ENCODE peak calls at places on chromosome 14, in eight cellular contexts. P is left lung, J is fibroblast of lung, H is AG09309, Q is ovary, M is left ventricle myocardium inferior, R is HepG2, X is HL-60. K is an unnamed sample.

GRCh38 chr14:105144666-105145380 is 23.8 kb downstream of the JAG2 start:
- DNase-seq in X (no peak), R (no peak), J (no peak), Q (peak), M (peak), P (peak), H (no peak), K (no peak)

GRCh38 chr14:32330356-32331226 is 1.5 kb downstream of the AKAP6 start:
- DNase-seq in Q (no peak), J (no peak), M (no peak), R (no peak), X (no peak), P (no peak), H (no peak), K (no peak)

GRCh38 chr14:69980457-69981414 is 101.5 kb downstream of the SMOC1 start:
- DNase-seq in Q (no peak), R (no peak), X (no peak), J (no peak), H (no peak), P (no peak), M (no peak), K (no peak)

GRCh38 chr14:52175982-52176502 is 91.5 kb upstream of the PTGDR start:
- DNase-seq in P (no peak), R (no peak), M (no peak), H (no peak), J (no peak), Q (no peak), X (no peak), K (no peak)

GRCh38 chr14:58572092-58572853 is 65.5 kb upstream of the DACT1 start:
- DNase-seq in J (peak), H (no peak), P (no peak), Q (no peak), R (peak), X (no peak), M (no peak), K (peak)

GRCh38 chr14:40623641-40624040 is 983.0 kb upstream of the LRFN5 start:
- DNase-seq in J (no peak), P (no peak), X (no peak), H (no peak), Q (no peak), M (no peak), R (no peak), K (no peak)

GRCh38 chr14:64611358-64612020 is 61.7 kb downstream of the PPP1R36 start:
- DNase-seq in Q (no peak), X (no peak), M (no peak), P (no peak), R (no peak), J (peak), H (no peak), K (peak)

GRCh38 chr14:91244501-91244901 is at the start of gene GPR68:
- DNase-seq in J (peak), H (peak), P (peak), Q (peak), X (peak), R (no peak), M (peak), K (peak)

GRCh38 chr14:21097616-21098133 is 780 bp downstream of the ZNF219 start:
- DNase-seq in X (no peak), R (no peak), P (no peak), M (no peak), Q (peak), J (no peak), H (no peak), K (no peak)

GRCh38 chr14:61262082-61262481 is 19.1 kb downstream of the TMEM30B start:
- DNase-seq in J (peak), X (no peak), H (no peak), R (no peak), P (no peak), M (no peak), Q (no peak), K (peak)

GRCh38 chr14:105493921-105494605 is 3.0 kb downstream of the TEDC1 start:
- DNase-seq in J (no peak), X (no peak), M (peak), H (no peak), P (peak), R (no peak), Q (no peak), K (no peak)

GRCh38 chr14:34475163-34475562 is 13.1 kb upstream of the SPTSSA start:
- DNase-seq in M (no peak), H (no peak), X (no peak), P (no peak), Q (no peak), J (no peak), R (no peak), K (no peak)

GRCh38 chr14:31401369-31401932 is 18.9 kb downstream of the HEATR5A start:
- DNase-seq in P (no peak), J (no peak), X (no peak), M (no peak), H (no peak), Q (no peak), R (no peak), K (no peak)

GRCh38 chr14:25094171-25094907 is 44.4 kb upstream of the STXBP6 start:
- DNase-seq in J (no peak), X (no peak), R (no peak), H (no peak), P (no peak), M (no peak), Q (no peak), K (no peak)

GRCh38 chr14:89212386-89213235 is 204.4 kb downstream of the FOXN3 start:
- DNase-seq in J (no peak), X (no peak), P (no peak), Q (no peak), H (no peak), M (no peak), R (no peak), K (no peak)

DNA sequence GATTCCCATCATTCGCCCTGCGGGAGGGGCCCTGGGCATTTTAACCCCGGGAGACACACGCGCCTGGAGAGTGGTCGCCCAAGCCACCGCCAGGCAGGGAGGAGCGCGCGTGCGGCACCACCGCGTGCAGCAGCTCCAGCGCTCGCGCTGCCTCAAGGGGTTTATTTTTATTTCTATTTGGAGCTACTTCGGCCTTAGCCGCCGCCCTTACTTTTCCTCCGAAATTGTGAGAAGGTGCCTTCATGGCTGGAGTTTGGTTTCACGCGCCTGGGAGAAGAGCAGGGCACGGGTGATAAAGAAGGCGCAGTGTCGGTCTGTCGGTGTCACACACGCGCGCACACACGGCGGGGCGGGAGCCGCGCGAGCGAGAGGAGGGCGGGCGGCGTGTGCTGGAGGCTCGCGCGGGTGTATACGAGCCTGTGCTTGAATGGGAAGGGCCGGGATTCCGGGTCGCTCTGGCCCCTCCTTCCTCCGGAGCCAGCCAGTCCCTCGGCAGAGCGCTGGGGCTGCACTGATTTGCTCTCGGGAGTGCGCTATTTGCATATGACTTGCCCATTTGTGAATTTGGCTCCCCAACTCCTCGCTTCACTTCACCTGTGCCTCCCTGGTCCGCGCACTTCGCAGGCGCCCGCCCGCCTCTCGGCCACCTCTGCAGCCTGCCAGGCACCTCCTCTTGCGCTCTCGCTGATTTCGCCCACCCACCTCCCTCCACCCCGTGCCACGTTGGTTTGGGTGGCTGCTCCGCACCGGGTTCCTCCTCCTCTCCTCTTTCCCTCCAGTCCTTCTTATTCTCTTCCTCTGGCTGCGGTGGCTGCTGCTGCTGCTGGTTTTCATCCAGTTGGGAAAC is 932.3 kb downstream of the DIO2 start:
- DNase-seq in R (peak), P (peak), H (peak), M (peak), Q (peak), J (peak), X (no peak), K (peak)
- H3K4me3 ChIP-seq in R (peak), P (peak), H (peak), M (peak), Q (peak), J (peak), X (no peak), K (peak)

GRCh38 chr14:72758420-72758819 is 135.5 kb downstream of the DPF3 start:
- DNase-seq in H (no peak), R (no peak), X (no peak), M (no peak), P (no peak), J (no peak), Q (no peak), K (no peak)
- TF ChIP-seq CTCF in H (no peak), R (peak), X (no peak), M (no peak), P (no peak), J (no peak), Q (no peak), K (no peak)

DNA sequence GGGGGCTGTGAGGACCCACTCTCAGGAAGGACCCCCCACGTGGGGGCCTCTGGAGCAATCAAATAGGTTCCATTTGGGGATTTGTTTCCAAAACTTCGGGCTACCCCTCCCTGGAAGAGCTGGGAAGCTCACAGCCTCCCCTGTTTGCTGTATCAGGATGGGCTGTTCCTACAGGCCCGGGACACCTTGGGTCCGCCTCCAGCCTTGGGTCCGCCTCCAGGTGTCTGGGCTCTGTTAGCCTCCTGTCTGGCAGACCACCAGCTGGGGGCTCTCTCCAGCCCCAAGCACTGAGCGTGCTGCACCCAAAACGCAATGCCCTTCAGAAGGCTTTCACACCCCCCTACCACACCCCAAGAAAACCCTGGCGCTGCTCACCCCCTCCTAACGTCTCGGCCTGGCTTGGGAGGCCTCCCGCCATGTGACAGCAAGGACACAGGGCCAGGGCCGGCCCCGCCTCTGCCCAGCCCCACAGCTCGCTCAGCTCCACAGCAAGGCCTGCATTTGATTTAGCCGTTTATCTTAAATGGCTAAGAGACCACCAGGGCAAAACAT is 40.1 kb downstream of the BCL11B start:
- DNase-seq in H (no peak), X (no peak), P (no peak), M (no peak), R (no peak), J (no peak), Q (peak), K (no peak)
- H3K4me3 ChIP-seq in H (no peak), X (no peak), P (no peak), M (no peak), R (no peak), J (no peak), Q (no peak), K (no peak)

GRCh38 chr14:80862983-80863382 is 78.6 kb downstream of the CEP128 start:
- DNase-seq in M (no peak), H (no peak), Q (no peak), J (peak), R (no peak), P (no peak), X (no peak), K (no peak)
- TF ChIP-seq CTCF in M (no peak), H (no peak), Q (no peak), J (peak), R (no peak), P (no peak), X (no peak), K (peak)

DNA sequence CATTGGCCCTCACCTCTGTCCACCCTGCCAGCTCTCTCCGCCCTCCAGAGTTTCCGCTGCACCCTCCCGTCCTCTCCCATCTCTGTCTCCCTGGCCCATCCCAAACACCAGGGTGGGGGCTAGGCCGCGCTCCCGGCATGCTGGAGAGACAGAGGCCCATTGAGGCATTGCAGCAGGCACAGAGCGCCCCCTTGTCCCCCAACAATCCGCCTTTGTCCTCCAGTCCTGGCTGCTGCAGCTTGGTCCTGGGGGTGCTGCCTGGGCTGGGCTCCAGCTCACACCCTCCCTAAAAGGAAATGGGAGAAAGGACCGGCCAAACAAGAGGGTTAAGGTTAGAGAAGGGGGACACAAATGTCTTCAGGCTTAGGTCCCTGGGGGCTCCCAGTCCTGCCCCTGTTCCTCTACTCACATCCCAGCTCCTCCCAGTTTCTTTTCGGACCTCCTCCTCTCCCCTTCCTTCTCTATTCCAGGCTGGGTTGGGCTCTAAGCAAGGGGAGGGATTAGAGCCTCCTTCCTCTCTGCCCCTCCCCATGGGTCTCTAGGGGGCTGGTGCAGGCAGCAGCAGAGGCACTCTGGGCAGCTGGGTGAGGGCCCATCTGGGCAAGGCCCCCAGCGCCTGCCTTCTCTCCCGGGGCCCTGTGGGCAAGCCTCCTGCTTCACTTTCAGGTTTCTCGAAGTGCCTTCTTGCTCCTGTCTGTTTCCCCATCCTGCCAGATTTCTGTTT is at the start of gene CMTM5:
- DNase-seq in M (no peak), H (no peak), J (no peak), Q (no peak), R (no peak), P (no peak), X (no peak), K (no peak)
- H3K4me3 ChIP-seq in M (peak), H (no peak), J (no peak), Q (no peak), R (no peak), P (no peak), X (no peak), K (no peak)

DNA sequence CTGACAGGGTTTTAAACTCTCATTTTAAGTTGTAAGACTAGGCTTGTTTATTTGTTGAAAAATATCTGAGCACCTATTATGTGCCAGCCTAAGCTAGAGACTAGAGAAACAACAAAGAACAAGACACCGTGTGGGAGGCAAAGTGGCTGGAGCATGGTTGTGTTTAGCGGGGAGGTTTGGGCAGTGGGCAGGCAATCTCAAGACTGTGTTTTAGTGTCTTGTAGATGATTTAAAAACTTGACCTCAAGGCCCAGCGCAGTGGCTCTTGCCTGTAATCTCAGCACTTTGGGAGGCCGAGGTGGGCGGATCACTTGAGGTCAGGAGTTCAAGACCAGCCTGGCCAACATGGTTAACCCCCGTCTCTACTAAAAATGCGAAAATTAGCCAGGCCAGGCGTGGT is 7.8 kb downstream of the RPL36AL start:
- DNase-seq in P (no peak), X (no peak), M (no peak), R (no peak), J (no peak), Q (no peak), H (no peak), K (no peak)
- TF ChIP-seq CTCF in P (no peak), X (no peak), M (no peak), R (no peak), J (no peak), Q (no peak), H (no peak), K (no peak)

DNA sequence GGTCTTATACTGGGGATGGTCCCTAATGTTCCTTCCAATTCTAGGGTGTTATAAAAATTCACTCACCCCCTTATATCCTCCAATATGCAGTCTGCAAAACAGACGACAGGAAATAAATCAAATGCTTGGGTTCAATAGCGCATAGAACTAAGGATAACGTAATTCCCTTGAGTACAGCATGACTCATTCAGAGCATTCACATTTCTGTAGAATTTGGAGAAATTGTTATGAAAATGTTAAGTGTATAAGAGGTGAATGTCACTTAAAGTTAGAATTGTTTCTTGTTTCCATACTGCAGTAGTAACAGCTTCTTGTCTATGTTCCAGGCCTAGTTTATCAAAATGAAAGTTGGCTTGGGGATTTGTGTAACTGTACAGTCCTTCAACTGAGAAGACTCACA is 271.4 kb downstream of the RPS29 start:
- DNase-seq in X (no peak), P (no peak), M (no peak), H (no peak), R (no peak), J (peak), Q (no peak), K (no peak)
- H3K4me3 ChIP-seq in X (no peak), P (no peak), M (no peak), H (no peak), R (no peak), J (no peak), Q (no peak), K (no peak)

GRCh38 chr14:79093542-79093941 is 923.4 kb downstream of the NRXN3 start:
- DNase-seq in Q (no peak), H (no peak), M (no peak), J (no peak), X (no peak), P (no peak), R (no peak), K (no peak)

GRCh38 chr14:79090781-79091180 is 920.6 kb downstream of the NRXN3 start:
- DNase-seq in Q (no peak), J (no peak), R (no peak), M (no peak), H (no peak), X (no peak), P (no peak), K (no peak)

DNA sequence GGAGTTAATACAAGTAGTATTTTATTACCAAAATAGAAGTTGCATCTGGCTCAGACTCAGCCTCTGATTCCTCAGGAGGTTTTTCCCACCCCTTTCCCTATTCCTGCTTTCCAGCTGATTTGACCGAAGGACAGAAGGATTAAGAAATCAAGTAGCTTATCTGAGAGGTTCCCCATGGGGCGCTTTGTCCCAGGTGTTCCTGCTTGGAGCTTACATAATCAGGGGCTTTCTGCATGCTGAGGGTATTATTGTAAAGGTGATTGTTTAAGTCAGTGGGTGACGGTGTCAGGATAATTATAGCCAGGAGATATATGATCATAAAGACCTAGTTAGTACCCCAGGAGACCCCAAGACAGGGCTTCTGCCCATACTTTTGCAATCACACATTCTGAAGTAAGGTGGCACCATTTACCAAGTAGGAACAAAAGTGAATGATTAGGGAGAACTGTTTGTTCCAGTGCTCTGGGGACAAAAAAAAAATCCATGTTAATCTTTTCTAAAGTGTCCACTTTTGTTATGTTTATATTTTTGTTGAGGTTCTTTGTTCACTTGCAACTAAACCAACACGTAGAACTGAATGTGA is 921.3 kb downstream of the NRXN3 start:
- DNase-seq in M (no peak), R (no peak), H (no peak), P (no peak), X (no peak), J (no peak), Q (no peak), K (no peak)
- TF ChIP-seq CTCF in M (no peak), R (no peak), H (no peak), P (no peak), X (no peak), J (no peak), Q (no peak), K (no peak)

GRCh38 chr14:23307146-23307447 is 464 bp downstream of the BCL2L2 start:
- DNase-seq in R (no peak), J (no peak), P (no peak), M (no peak), H (no peak), Q (no peak), X (no peak), K (no peak)

GRCh38 chr14:23306412-23307145 is at the start of gene BCL2L2:
- DNase-seq in R (peak), P (peak), J (peak), Q (peak), H (no peak), M (peak), X (peak), K (peak)

GRCh38 chr14:23310546-23310945 is 3.9 kb downstream of the BCL2L2 start:
- DNase-seq in M (no peak), R (no peak), P (no peak), H (no peak), Q (no peak), X (no peak), J (no peak), K (no peak)

GRCh38 chr14:23307687-23308644 is 1.3 kb downstream of the BCL2L2 start:
- DNase-seq in P (no peak), M (no peak), H (no peak), J (no peak), X (no peak), Q (no peak), R (no peak), K (no peak)

DNA sequence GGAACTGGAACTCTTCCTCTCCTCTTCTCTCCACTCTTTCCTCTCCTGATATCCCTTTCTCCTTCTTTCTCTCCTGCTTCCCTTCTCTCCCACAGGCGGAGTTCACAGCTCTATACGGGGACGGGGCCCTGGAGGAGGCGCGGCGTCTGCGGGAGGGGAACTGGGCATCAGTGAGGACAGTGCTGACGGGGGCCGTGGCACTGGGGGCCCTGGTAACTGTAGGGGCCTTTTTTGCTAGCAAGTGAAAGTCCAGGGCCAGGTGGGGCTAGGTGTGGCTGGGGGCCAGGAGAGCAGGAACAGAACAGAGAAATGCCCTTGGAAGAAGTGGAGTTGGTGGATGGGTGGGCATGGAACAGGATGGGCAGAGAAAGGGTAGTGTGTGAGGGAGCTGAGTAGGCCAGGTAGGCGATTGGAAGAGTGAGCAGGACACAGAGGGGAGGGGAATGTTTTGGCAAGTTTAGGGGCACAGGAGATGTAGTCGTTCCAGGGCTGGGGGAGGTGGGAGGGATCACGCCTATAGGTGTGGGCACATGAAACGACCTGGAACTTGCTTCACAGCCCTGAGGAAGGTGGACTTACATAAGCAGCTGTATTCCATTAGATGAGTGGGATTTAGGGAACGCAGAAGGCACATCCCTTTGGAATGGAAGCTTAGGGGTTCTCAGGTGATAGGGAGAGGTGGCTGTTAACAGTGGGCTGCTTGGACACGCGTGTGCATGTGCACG is 2.2 kb downstream of the BCL2L2 start:
- DNase-seq in M (no peak), X (no peak), J (no peak), R (no peak), Q (no peak), P (no peak), H (no peak), K (no peak)
- H3K4me3 ChIP-seq in M (no peak), X (no peak), J (no peak), R (peak), Q (no peak), P (no peak), H (peak), K (peak)

K was measured in AG10803.